ENCODE peak calls at places on chromosomes 11 and 22, in eight cellular contexts. One of them, this sample, is unnamed.

GRCh38 chr22:50048836-50049235 is 9.3 kb downstream of the TTLL8 start:
- DNase-seq in astrocyte of the spinal cord: no peak
- DNase-seq in AG10803: no peak
- DNase-seq in BJ: no peak
- DNase-seq in brain microvascular endothelial cell: no peak
- DNase-seq in mesendoderm: no peak
- DNase-seq in NT2/D1: no peak
- DNase-seq in esophagus squamous epithelium: no peak
- DNase-seq in this sample: no peak

GRCh38 chr11:3135491-3136440 is 29.3 kb downstream of the OSBPL5 start:
- DNase-seq in astrocyte of the spinal cord: no peak
- DNase-seq in AG10803: no peak
- DNase-seq in BJ: no peak
- DNase-seq in brain microvascular endothelial cell: no peak
- DNase-seq in mesendoderm: peak
- DNase-seq in NT2/D1: peak
- DNase-seq in esophagus squamous epithelium: no peak
- DNase-seq in this sample: no peak

GRCh38 chr11:44727373-44728084 is 767 bp downstream of the TSPAN18 start:
- DNase-seq in astrocyte of the spinal cord: peak
- DNase-seq in AG10803: peak
- DNase-seq in BJ: no peak
- DNase-seq in brain microvascular endothelial cell: peak
- DNase-seq in mesendoderm: peak
- DNase-seq in NT2/D1: peak
- DNase-seq in esophagus squamous epithelium: no peak
- DNase-seq in this sample: peak

GRCh38 chr22:17065433-17065832 is 19.4 kb upstream of the IL17RA start:
- DNase-seq in astrocyte of the spinal cord: no peak
- DNase-seq in AG10803: no peak
- DNase-seq in BJ: no peak
- DNase-seq in brain microvascular endothelial cell: no peak
- DNase-seq in mesendoderm: no peak
- DNase-seq in NT2/D1: no peak
- DNase-seq in esophagus squamous epithelium: no peak
- DNase-seq in this sample: no peak

GRCh38 chr11:134500621-134501020 is 88.6 kb upstream of the B3GAT1 start:
- DNase-seq in astrocyte of the spinal cord: no peak
- DNase-seq in AG10803: no peak
- DNase-seq in BJ: no peak
- DNase-seq in brain microvascular endothelial cell: no peak
- DNase-seq in mesendoderm: no peak
- DNase-seq in NT2/D1: no peak
- DNase-seq in esophagus squamous epithelium: no peak
- DNase-seq in this sample: no peak

GRCh38 chr11:76803023-76803422 is 19.9 kb downstream of the TSKU start:
- DNase-seq in astrocyte of the spinal cord: peak
- DNase-seq in AG10803: peak
- DNase-seq in BJ: no peak
- DNase-seq in brain microvascular endothelial cell: no peak
- DNase-seq in mesendoderm: no peak
- DNase-seq in NT2/D1: no peak
- DNase-seq in esophagus squamous epithelium: no peak
- DNase-seq in this sample: no peak

GRCh38 chr11:9799901-9800300 is 136.0 kb downstream of the SWAP70 start:
- DNase-seq in astrocyte of the spinal cord: no peak
- DNase-seq in AG10803: peak
- DNase-seq in BJ: no peak
- DNase-seq in brain microvascular endothelial cell: no peak
- DNase-seq in mesendoderm: no peak
- DNase-seq in NT2/D1: no peak
- DNase-seq in esophagus squamous epithelium: no peak
- DNase-seq in this sample: no peak

GRCh38 chr11:75135021-75135650 is 15.8 kb upstream of the SLCO2B1 start:
- DNase-seq in astrocyte of the spinal cord: no peak
- DNase-seq in AG10803: no peak
- DNase-seq in BJ: no peak
- DNase-seq in brain microvascular endothelial cell: no peak
- DNase-seq in mesendoderm: no peak
- DNase-seq in NT2/D1: no peak
- DNase-seq in esophagus squamous epithelium: no peak
- DNase-seq in this sample: no peak

GRCh38 chr11:44310456-44311272 is 725 bp upstream of the ALX4 start:
- DNase-seq in astrocyte of the spinal cord: no peak
- DNase-seq in AG10803: no peak
- DNase-seq in BJ: no peak
- DNase-seq in brain microvascular endothelial cell: no peak
- DNase-seq in mesendoderm: no peak
- DNase-seq in NT2/D1: peak
- DNase-seq in esophagus squamous epithelium: no peak
- DNase-seq in this sample: no peak

GRCh38 chr11:132744771-132745170 is 787.5 kb downstream of the OPCML start:
- DNase-seq in astrocyte of the spinal cord: no peak
- DNase-seq in AG10803: peak
- DNase-seq in BJ: peak
- DNase-seq in brain microvascular endothelial cell: peak
- DNase-seq in mesendoderm: peak
- DNase-seq in NT2/D1: no peak
- DNase-seq in esophagus squamous epithelium: no peak
- DNase-seq in this sample: no peak

GRCh38 chr11:122235615-122236014 is 119.6 kb upstream of the BLID start:
- DNase-seq in astrocyte of the spinal cord: peak
- DNase-seq in AG10803: peak
- DNase-seq in BJ: peak
- DNase-seq in brain microvascular endothelial cell: peak
- DNase-seq in mesendoderm: no peak
- DNase-seq in NT2/D1: no peak
- DNase-seq in esophagus squamous epithelium: no peak
- DNase-seq in this sample: peak

GRCh38 chr11:62064221-62064620 is 59.6 kb upstream of the INCENP start:
- DNase-seq in astrocyte of the spinal cord: no peak
- DNase-seq in AG10803: no peak
- DNase-seq in BJ: no peak
- DNase-seq in brain microvascular endothelial cell: no peak
- DNase-seq in mesendoderm: no peak
- DNase-seq in NT2/D1: no peak
- DNase-seq in esophagus squamous epithelium: no peak
- DNase-seq in this sample: no peak

GRCh38 chr11:78170413-78170812 is 18.0 kb downstream of the KCTD21 start:
- DNase-seq in astrocyte of the spinal cord: no peak
- DNase-seq in AG10803: no peak
- DNase-seq in BJ: no peak
- DNase-seq in brain microvascular endothelial cell: no peak
- DNase-seq in mesendoderm: no peak
- DNase-seq in NT2/D1: no peak
- DNase-seq in esophagus squamous epithelium: no peak
- DNase-seq in this sample: no peak

GRCh38 chr11:78171951-78172350 is 16.5 kb downstream of the KCTD21 start:
- DNase-seq in astrocyte of the spinal cord: no peak
- DNase-seq in AG10803: no peak
- DNase-seq in BJ: no peak
- DNase-seq in brain microvascular endothelial cell: no peak
- DNase-seq in mesendoderm: no peak
- DNase-seq in NT2/D1: no peak
- DNase-seq in esophagus squamous epithelium: no peak
- DNase-seq in this sample: no peak

GRCh38 chr11:78166832-78167469 is 21.5 kb downstream of the KCTD21 start:
- DNase-seq in astrocyte of the spinal cord: no peak
- DNase-seq in AG10803: no peak
- DNase-seq in BJ: no peak
- DNase-seq in brain microvascular endothelial cell: no peak
- DNase-seq in mesendoderm: no peak
- DNase-seq in NT2/D1: no peak
- DNase-seq in esophagus squamous epithelium: no peak
- DNase-seq in this sample: no peak

GRCh38 chr11:78170874-78171549 is 17.4 kb downstream of the KCTD21 start:
- DNase-seq in astrocyte of the spinal cord: no peak
- DNase-seq in AG10803: no peak
- DNase-seq in BJ: no peak
- DNase-seq in brain microvascular endothelial cell: peak
- DNase-seq in mesendoderm: no peak
- DNase-seq in NT2/D1: no peak
- DNase-seq in esophagus squamous epithelium: no peak
- DNase-seq in this sample: no peak

GRCh38 chr11:78168539-78169477 is 19.6 kb downstream of the KCTD21 start:
- DNase-seq in astrocyte of the spinal cord: peak
- DNase-seq in AG10803: peak
- DNase-seq in BJ: peak
- DNase-seq in brain microvascular endothelial cell: peak
- DNase-seq in mesendoderm: peak
- DNase-seq in NT2/D1: no peak
- DNase-seq in esophagus squamous epithelium: no peak
- DNase-seq in this sample: peak
- H3K4me3 ChIP-seq in astrocyte of the spinal cord: no peak
- H3K4me3 ChIP-seq in AG10803: no peak
- H3K4me3 ChIP-seq in BJ: no peak
- H3K4me3 ChIP-seq in brain microvascular endothelial cell: no peak
- H3K4me3 ChIP-seq in mesendoderm: no peak
- H3K4me3 ChIP-seq in NT2/D1: no peak
- H3K4me3 ChIP-seq in esophagus squamous epithelium: no peak
- H3K4me3 ChIP-seq in this sample: no peak

DNA sequence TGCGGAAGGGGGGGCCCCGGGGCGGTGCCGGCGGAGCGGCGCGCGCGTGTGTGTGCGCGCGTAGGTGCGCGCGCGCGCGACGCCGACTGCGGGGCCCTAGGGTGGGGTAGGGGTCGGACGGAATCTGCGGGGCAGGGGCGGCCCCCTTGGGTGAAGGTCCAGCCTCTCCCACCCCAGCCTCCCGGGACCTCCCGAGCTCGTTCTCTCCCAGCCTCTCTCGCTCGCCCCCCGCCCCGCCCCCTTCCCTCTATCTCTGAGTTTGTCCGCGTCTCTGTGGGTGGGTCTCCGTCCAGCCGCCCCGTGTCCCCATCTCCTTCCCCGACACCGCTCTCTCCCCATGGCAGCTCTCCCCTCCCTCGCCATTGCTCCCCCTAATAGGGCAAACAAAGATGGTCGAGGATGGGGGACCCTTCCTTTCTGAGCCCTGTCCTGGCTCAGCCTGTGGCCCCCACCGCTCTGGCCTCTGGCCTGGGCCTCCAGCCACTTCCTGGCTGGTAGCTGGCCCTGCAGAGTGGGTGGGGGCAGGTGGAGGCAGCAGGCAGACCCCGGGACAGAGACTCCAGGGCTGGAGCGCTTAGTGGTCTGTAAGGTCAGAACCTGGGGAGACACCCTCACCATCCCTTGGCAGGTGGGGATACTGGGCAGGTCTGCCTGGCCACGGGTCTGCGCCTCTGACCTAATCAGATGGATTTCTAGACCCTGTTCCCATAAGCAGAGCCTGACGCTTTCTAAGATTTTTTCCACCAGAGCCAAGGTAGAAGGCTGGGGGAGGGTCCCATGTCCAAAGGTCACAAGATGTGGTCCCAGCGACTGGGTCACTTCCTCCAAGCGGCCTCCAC is 32.9 kb upstream of the PRR5 start:
- DNase-seq in astrocyte of the spinal cord: no peak
- DNase-seq in AG10803: no peak
- DNase-seq in BJ: no peak
- DNase-seq in brain microvascular endothelial cell: no peak
- DNase-seq in mesendoderm: no peak
- DNase-seq in NT2/D1: no peak
- DNase-seq in esophagus squamous epithelium: no peak
- DNase-seq in this sample: no peak
- H3K4me3 ChIP-seq in astrocyte of the spinal cord: peak
- H3K4me3 ChIP-seq in AG10803: peak
- H3K4me3 ChIP-seq in BJ: peak
- H3K4me3 ChIP-seq in brain microvascular endothelial cell: peak
- H3K4me3 ChIP-seq in mesendoderm: no peak
- H3K4me3 ChIP-seq in NT2/D1: peak
- H3K4me3 ChIP-seq in esophagus squamous epithelium: peak
- H3K4me3 ChIP-seq in this sample: peak

GRCh38 chr11:73335204-73335923 is 27.3 kb downstream of the ARHGEF17 start:
- DNase-seq in astrocyte of the spinal cord: peak
- DNase-seq in AG10803: peak
- DNase-seq in BJ: no peak
- DNase-seq in brain microvascular endothelial cell: peak
- DNase-seq in mesendoderm: peak
- DNase-seq in NT2/D1: peak
- DNase-seq in esophagus squamous epithelium: no peak
- DNase-seq in this sample: peak
- H3K4me3 ChIP-seq in astrocyte of the spinal cord: no peak
- H3K4me3 ChIP-seq in AG10803: no peak
- H3K4me3 ChIP-seq in BJ: no peak
- H3K4me3 ChIP-seq in brain microvascular endothelial cell: no peak
- H3K4me3 ChIP-seq in mesendoderm: no peak
- H3K4me3 ChIP-seq in NT2/D1: no peak
- H3K4me3 ChIP-seq in esophagus squamous epithelium: no peak
- H3K4me3 ChIP-seq in this sample: no peak

GRCh38 chr11:35362571-35362980 is 56.8 kb downstream of the SLC1A2 start:
- DNase-seq in astrocyte of the spinal cord: no peak
- DNase-seq in AG10803: peak
- DNase-seq in BJ: peak
- DNase-seq in brain microvascular endothelial cell: no peak
- DNase-seq in mesendoderm: peak
- DNase-seq in NT2/D1: no peak
- DNase-seq in esophagus squamous epithelium: no peak
- DNase-seq in this sample: no peak

GRCh38 chr11:35365961-35366360 is 53.4 kb downstream of the SLC1A2 start:
- DNase-seq in astrocyte of the spinal cord: no peak
- DNase-seq in AG10803: peak
- DNase-seq in BJ: no peak
- DNase-seq in brain microvascular endothelial cell: no peak
- DNase-seq in mesendoderm: no peak
- DNase-seq in NT2/D1: no peak
- DNase-seq in esophagus squamous epithelium: no peak
- DNase-seq in this sample: no peak

GRCh38 chr11:35363246-35364100 is 55.9 kb downstream of the SLC1A2 start:
- DNase-seq in astrocyte of the spinal cord: no peak
- DNase-seq in AG10803: peak
- DNase-seq in BJ: no peak
- DNase-seq in brain microvascular endothelial cell: no peak
- DNase-seq in mesendoderm: no peak
- DNase-seq in NT2/D1: no peak
- DNase-seq in esophagus squamous epithelium: no peak
- DNase-seq in this sample: no peak

GRCh38 chr11:35365395-35365794 is 54.0 kb downstream of the SLC1A2 start:
- DNase-seq in astrocyte of the spinal cord: no peak
- DNase-seq in AG10803: no peak
- DNase-seq in BJ: no peak
- DNase-seq in brain microvascular endothelial cell: no peak
- DNase-seq in mesendoderm: no peak
- DNase-seq in NT2/D1: no peak
- DNase-seq in esophagus squamous epithelium: no peak
- DNase-seq in this sample: no peak

DNA sequence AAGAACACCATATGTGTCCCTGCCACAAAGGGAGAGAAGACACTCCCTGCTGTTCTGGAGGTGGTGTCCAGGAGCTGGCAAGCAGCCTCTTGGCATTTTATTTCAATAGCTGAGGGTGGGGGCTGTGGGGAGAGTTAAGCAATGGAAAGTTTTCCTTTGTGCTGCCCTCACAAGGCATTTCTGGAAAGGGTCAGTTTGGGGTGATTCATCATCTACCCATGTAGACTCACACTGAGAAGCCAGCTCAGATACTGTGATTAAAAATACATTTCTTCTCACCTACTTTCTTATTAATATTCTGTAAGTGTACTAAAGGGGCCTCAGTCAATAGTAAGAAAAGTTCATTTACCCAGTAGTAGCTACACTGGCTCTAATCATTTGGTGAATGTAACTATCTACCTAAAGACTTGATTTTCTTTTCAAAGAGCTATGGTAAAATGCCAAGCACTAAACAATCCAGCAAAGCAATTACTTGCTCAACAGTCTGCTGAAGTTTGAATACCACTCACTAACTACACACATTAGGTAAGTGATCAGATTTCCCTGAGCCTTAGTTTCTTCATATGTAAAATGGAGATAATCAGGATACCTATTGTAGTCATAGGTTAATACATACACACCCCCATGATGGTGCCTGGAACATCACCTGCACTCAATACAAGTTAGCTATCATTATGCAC is 55.1 kb downstream of the SLC1A2 start:
- DNase-seq in astrocyte of the spinal cord: peak
- DNase-seq in AG10803: peak
- DNase-seq in BJ: peak
- DNase-seq in brain microvascular endothelial cell: peak
- DNase-seq in mesendoderm: peak
- DNase-seq in NT2/D1: no peak
- DNase-seq in esophagus squamous epithelium: no peak
- DNase-seq in this sample: peak
- H3K4me3 ChIP-seq in astrocyte of the spinal cord: no peak
- H3K4me3 ChIP-seq in AG10803: peak
- H3K4me3 ChIP-seq in BJ: no peak
- H3K4me3 ChIP-seq in brain microvascular endothelial cell: no peak
- H3K4me3 ChIP-seq in mesendoderm: no peak
- H3K4me3 ChIP-seq in NT2/D1: no peak
- H3K4me3 ChIP-seq in esophagus squamous epithelium: no peak
- H3K4me3 ChIP-seq in this sample: no peak